ENCODE peak calls at places on chromosomes 11 and 22, in four cellular contexts. X, H, E and G are unnamed samples.

GRCh38 chr11:107676341-107676740 is 35.5 kb downstream of the SLN start:
- DNase-seq in E (no peak), X (no peak), H (no peak), G (no peak)

GRCh38 chr11:115503083-115503885 is 931 bp downstream of the CADM1 start:
- DNase-seq in X (peak; percentile 71), E (peak; percentile 61), H (peak; percentile 14), G (no peak)

GRCh38 chr22:29044657-29045176 is 16.9 kb downstream of the C22orf31 start:
- DNase-seq in H (no peak), X (no peak), E (no peak), G (no peak)

GRCh38 chr11:116730568-116730967 is 42.2 kb downstream of the BUD13 start:
- DNase-seq in E (no peak), H (no peak), X (no peak), G (no peak)

GRCh38 chr11:66689661-66690590 is 12.2 kb upstream of the RBM4B start:
- DNase-seq in H (no peak), E (no peak), X (no peak), G (no peak)

GRCh38 chr11:101848262-101848661 is 66.5 kb upstream of the CEP126 start:
- DNase-seq in H (no peak), X (peak; percentile 16), E (no peak), G (peak; percentile 18)

GRCh38 chr11:107561688-107562087 is 3.8 kb downstream of the ALKBH8 start:
- DNase-seq in E (no peak), X (peak; percentile 36), H (no peak), G (no peak)

GRCh38 chr11:35304393-35304790 is 115.0 kb downstream of the SLC1A2 start:
- DNase-seq in X (peak; percentile 71), E (no peak), H (no peak), G (no peak)

GRCh38 chr11:102268083-102268984 is 49.0 kb upstream of the BIRC3 start:
- DNase-seq in H (peak; percentile 66), X (peak; percentile 88), E (peak; percentile 58), G (peak; percentile 75)

GRCh38 chr11:29343465-29344333 is 673.1 kb downstream of the KCNA4 start:
- DNase-seq in H (no peak), X (peak; percentile 72), E (peak; percentile 5), G (peak; percentile 41)

GRCh38 chr11:121555172-121555571 is 102.4 kb upstream of the SORL1-AS1 start:
- DNase-seq in H (no peak), E (no peak), X (no peak), G (no peak)

GRCh38 chr22:37818397-37819099 is 4.6 kb upstream of the GALR3 start:
- DNase-seq in H (peak; percentile 55), E (peak; percentile 26), X (no peak), G (no peak)

GRCh38 chr22:37815593-37815992 is 7.6 kb upstream of the GALR3 start:
- DNase-seq in E (no peak), X (no peak), H (no peak), G (no peak)

GRCh38 chr22:37819100-37819433 is 4.1 kb upstream of the GALR3 start:
- DNase-seq in E (no peak), X (no peak), H (no peak), G (no peak)

GRCh38 chr22:37816543-37817180 is 6.5 kb upstream of the GALR3 start:
- DNase-seq in H (no peak), E (no peak), X (no peak), G (no peak)

GRCh38 chr22:37817705-37818311 is 5.4 kb upstream of the GALR3 start:
- DNase-seq in H (peak; percentile 78), E (peak; percentile 82), X (peak; percentile 68), G (no peak)
- H3K4me3 ChIP-seq in H (peak overlapping the region; percentile 55), E (no peak overlapping the region), X (peak overlapping the region; percentile 29), G (peak overlapping the region; percentile 15)

GRCh38 chr11:104526006-104526405 is 362.1 kb upstream of the PDGFD start:
- DNase-seq in X (no peak), E (no peak), H (no peak), G (no peak)

GRCh38 chr11:104524276-104524675 is 360.3 kb upstream of the PDGFD start:
- DNase-seq in H (no peak), X (no peak), E (no peak), G (no peak)

GRCh38 chr11:104523611-104524010 is 359.7 kb upstream of the PDGFD start:
- DNase-seq in E (no peak), X (no peak), H (no peak), G (no peak)

GRCh38 chr11:104522650-104523049 is 358.7 kb upstream of the PDGFD start:
- DNase-seq in H (no peak), E (no peak), X (no peak), G (no peak)

GRCh38 chr11:104525416-104525815 is 361.5 kb upstream of the PDGFD start:
- DNase-seq in X (no peak), E (no peak), H (no peak), G (no peak)
- H3K4me3 ChIP-seq in X (no peak overlapping the region), E (no peak overlapping the region), H (no peak overlapping the region), G (no peak overlapping the region)

GRCh38 chr11:68279676-68280075 is 7.9 kb upstream of the C11orf24 start:
- DNase-seq in H (no peak), E (no peak), X (no peak), G (no peak)

GRCh38 chr11:68282861-68283230 is 11.1 kb upstream of the C11orf24 start:
- DNase-seq in E (no peak), H (no peak), X (no peak), G (no peak)

GRCh38 chr11:68287419-68287818 is 15.6 kb upstream of the C11orf24 start:
- DNase-seq in X (no peak), E (no peak), H (no peak), G (no peak)

GRCh38 chr11:68276864-68277263 is 5.1 kb upstream of the C11orf24 start:
- DNase-seq in X (no peak), H (no peak), E (no peak), G (no peak)

GRCh38 chr11:68282141-68282860 is 10.5 kb upstream of the C11orf24 start:
- DNase-seq in H (no peak), X (no peak), E (no peak), G (peak; percentile 49)
- H3K4me3 ChIP-seq in H (peak overlapping the region; percentile 29), X (no peak overlapping the region), E (no peak overlapping the region), G (peak overlapping the region; percentile 3)

DNA sequence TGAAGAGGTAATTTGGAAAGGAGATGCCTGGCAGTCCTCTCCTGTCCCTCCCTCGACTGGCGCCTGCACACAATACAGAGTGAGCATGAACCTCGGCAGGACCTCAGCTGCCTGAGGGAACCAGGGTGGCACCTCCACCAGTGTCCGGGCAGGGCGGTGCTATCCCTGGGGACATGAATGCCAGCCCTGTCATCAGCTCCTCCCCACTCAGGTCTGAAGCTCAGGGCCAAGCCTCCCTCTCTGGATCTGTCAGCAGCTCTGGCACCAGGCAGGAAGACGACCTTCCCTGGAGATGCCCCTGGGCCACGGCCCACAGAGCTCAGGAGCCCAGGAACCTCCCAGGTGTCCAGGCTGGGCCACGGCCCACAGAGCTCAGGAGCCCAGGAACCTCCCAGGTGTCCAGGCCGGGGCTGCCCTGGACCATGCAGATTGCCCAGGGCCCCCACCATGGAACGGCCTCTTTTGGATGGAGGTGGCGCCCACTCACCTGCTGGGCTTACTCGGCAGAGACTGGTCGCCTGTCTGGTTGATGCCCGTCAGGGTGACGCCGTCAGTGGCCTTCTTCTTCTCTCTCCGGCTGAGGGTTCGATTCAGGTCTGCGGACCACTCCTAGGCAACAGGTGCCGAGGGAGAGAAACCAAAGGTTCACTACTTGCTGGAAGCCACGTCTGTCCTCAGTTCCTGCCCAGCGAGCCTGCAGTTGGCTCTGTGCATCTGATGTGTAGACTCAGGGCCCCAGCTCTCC is 21.7 kb upstream of the ARFGAP3 start:
- DNase-seq in E (no peak), H (no peak), X (no peak), G (no peak)
- H3K4me3 ChIP-seq in E (no peak overlapping the region), H (no peak overlapping the region), X (no peak overlapping the region), G (no peak overlapping the region)

GRCh38 chr11:70498976-70499801 is 100.9 kb downstream of the CTTN start:
- DNase-seq in H (no peak), X (no peak), E (no peak), G (no peak)

GRCh38 chr11:70496591-70497535 is 98.5 kb downstream of the CTTN start:
- DNase-seq in X (no peak), E (no peak), H (no peak), G (no peak)

GRCh38 chr11:70497536-70498075 is 99.3 kb downstream of the CTTN start:
- DNase-seq in E (no peak), X (no peak), H (no peak), G (no peak)

GRCh38 chr11:70500076-70500847 is 101.9 kb downstream of the CTTN start:
- DNase-seq in H (no peak), X (no peak), E (no peak), G (no peak)

DNA sequence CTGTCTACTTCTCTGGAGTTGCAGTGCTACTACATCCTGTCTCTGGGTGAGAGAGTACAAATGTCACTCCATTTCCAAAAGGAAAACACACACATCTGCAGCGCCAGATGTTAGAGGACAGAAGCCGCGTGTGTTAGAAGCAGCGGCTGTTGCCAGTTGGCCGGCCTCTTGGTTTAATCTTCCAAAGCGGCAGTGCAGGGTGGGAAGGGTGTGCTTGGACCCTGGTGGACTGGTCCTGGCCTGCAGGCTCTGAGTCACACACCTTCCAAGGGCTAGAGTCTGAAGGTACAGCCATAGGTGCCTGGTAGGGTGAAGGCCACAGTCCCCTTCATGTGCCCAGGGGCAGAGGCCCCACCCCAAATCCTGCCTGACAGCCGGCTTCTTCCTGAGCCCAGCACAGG is 99.8 kb downstream of the CTTN start:
- DNase-seq in E (no peak), H (no peak), X (no peak), G (no peak)
- H3K4me3 ChIP-seq in E (no peak overlapping the region), H (no peak overlapping the region), X (no peak overlapping the region), G (no peak overlapping the region)

GRCh38 chr22:35386670-35387288 is 5.9 kb downstream of the HMOX1 start:
- DNase-seq in X (no peak), E (no peak), H (no peak), G (no peak)

GRCh38 chr22:35381424-35381772 is 502 bp downstream of the HMOX1 start:
- DNase-seq in E (no peak), H (no peak), X (no peak), G (no peak)

GRCh38 chr22:35383679-35384071 is 2.8 kb downstream of the HMOX1 start:
- DNase-seq in E (no peak), X (no peak), H (no peak), G (no peak)

GRCh38 chr22:35384973-35385588 is 4.2 kb downstream of the HMOX1 start:
- DNase-seq in H (no peak), E (no peak), X (no peak), G (no peak)

DNA sequence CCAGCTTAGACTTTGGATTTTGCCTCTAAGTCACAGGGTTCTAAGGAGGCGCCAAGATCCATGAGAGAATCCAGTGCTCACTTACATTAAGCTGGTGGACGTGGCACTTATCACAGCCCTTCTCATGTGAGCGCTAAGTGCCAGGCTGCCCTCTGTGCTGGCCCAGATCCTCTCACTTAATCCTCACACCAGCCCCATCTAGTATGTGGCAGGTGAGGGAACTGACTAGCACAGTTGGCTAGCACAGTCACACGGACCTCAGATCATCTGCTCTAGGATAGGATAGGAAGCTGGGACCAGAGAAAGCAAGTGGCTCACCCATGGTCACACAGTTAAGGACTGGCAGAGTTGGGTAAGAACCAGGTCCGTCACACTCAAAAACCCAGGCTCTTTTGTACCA is 3.7 kb downstream of the HMOX1 start:
- DNase-seq in E (no peak), H (no peak), X (no peak), G (no peak)
- H3K4me3 ChIP-seq in E (no peak overlapping the region), H (no peak overlapping the region), X (peak overlapping the region; percentile 79), G (no peak overlapping the region)

DNA sequence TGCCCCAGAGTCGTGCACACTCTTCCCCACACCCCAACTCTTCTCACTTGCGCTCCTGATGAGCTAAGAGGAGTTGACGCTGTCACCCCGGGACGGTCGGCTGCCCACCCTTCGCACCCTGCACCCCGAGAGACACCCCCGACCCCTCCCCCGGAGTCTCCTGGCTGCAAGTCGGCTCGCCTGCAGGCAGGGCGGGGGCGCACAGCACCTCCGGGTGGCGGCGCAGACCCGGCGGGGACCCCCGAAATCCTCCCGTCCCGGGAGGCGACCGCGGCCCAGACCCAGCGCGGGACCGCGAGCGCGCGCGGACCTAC is 366 bp downstream of the RAB3IL1 start:
- DNase-seq in H (no peak), E (peak; percentile 9), X (no peak), G (no peak)
- H3K4me3 ChIP-seq in H (no peak overlapping the region), E (peak overlapping the region; percentile 37), X (peak overlapping the region; percentile 63), G (peak overlapping the region; percentile 45)